ENCODE peak calls at places on chromosome 22, in seven cellular contexts. One of them, this sample, is unnamed.

GRCh38 chr22:28497188-28497587 is 182.5 kb downstream of the TTC28 start:
- DNase-seq in A549: no peak
- DNase-seq in stomach: no peak
- DNase-seq in K562: no peak
- DNase-seq in sigmoid colon: no peak
- DNase-seq in tibial nerve: no peak
- DNase-seq in suprapubic skin: no peak
- DNase-seq in this sample: no peak

GRCh38 chr22:24583972-24584790 is 8.7 kb downstream of the LRRC75B start:
- DNase-seq in suprapubic skin: no peak
- DNase-seq in sigmoid colon: no peak
- DNase-seq in stomach: peak; percentile 68
- DNase-seq in A549: no peak
- DNase-seq in tibial nerve: no peak
- DNase-seq in K562: no peak
- DNase-seq in this sample: no peak

GRCh38 chr22:30241576-30242371 is 4.8 kb downstream of the LIF start:
- DNase-seq in tibial nerve: no peak
- DNase-seq in K562: no peak
- DNase-seq in stomach: no peak
- DNase-seq in sigmoid colon: no peak
- DNase-seq in suprapubic skin: no peak
- DNase-seq in A549: no peak
- DNase-seq in this sample: no peak

GRCh38 chr22:45344339-45344738 is 34.6 kb downstream of the FAM118A start:
- DNase-seq in sigmoid colon: no peak
- DNase-seq in stomach: no peak
- DNase-seq in A549: peak; percentile 41
- DNase-seq in tibial nerve: no peak
- DNase-seq in suprapubic skin: no peak
- DNase-seq in K562: no peak
- DNase-seq in this sample: no peak

GRCh38 chr22:19666663-19667593 is 47.4 kb upstream of the SEPTIN5 start:
- DNase-seq in stomach: no peak
- DNase-seq in tibial nerve: no peak
- DNase-seq in sigmoid colon: no peak
- DNase-seq in suprapubic skin: peak; percentile 65
- DNase-seq in K562: peak; percentile 38
- DNase-seq in A549: no peak
- DNase-seq in this sample: no peak

GRCh38 chr22:49935561-49935960 is 17.1 kb downstream of the CRELD2 start:
- DNase-seq in stomach: no peak
- DNase-seq in sigmoid colon: no peak
- DNase-seq in tibial nerve: no peak
- DNase-seq in A549: no peak
- DNase-seq in suprapubic skin: no peak
- DNase-seq in K562: peak; percentile 52
- DNase-seq in this sample: no peak

GRCh38 chr22:22593964-22594656 is 35.0 kb upstream of the PRAME start:
- DNase-seq in suprapubic skin: no peak
- DNase-seq in A549: peak; percentile 53
- DNase-seq in tibial nerve: peak; percentile 53
- DNase-seq in K562: peak; percentile 99
- DNase-seq in stomach: peak; percentile 30
- DNase-seq in sigmoid colon: no peak
- DNase-seq in this sample: peak; percentile 38

GRCh38 chr22:37416806-37417205 is 10.5 kb downstream of the ELFN2 start:
- DNase-seq in stomach: no peak
- DNase-seq in A549: no peak
- DNase-seq in tibial nerve: no peak
- DNase-seq in sigmoid colon: no peak
- DNase-seq in K562: no peak
- DNase-seq in suprapubic skin: no peak
- DNase-seq in this sample: no peak

GRCh38 chr22:30694638-30695350 is at the start of gene OSBP2:
- DNase-seq in A549: peak; percentile 9
- DNase-seq in sigmoid colon: peak; percentile 62
- DNase-seq in stomach: peak; percentile 57
- DNase-seq in suprapubic skin: no peak
- DNase-seq in tibial nerve: no peak
- DNase-seq in K562: peak; percentile 75
- DNase-seq in this sample: peak; percentile 56

GRCh38 chr22:31609716-31610115 is 52.3 kb downstream of the PISD start:
- DNase-seq in stomach: no peak
- DNase-seq in A549: no peak
- DNase-seq in K562: no peak
- DNase-seq in sigmoid colon: peak; percentile 33
- DNase-seq in tibial nerve: no peak
- DNase-seq in suprapubic skin: no peak
- DNase-seq in this sample: no peak

GRCh38 chr22:20600137-20600673 is 92.8 kb downstream of the MED15 start:
- DNase-seq in suprapubic skin: no peak
- DNase-seq in sigmoid colon: no peak
- DNase-seq in A549: no peak
- DNase-seq in stomach: no peak
- DNase-seq in tibial nerve: no peak
- DNase-seq in K562: no peak
- DNase-seq in this sample: no peak

GRCh38 chr22:39989633-39990032 is 5.1 kb upstream of the FAM83F start:
- DNase-seq in K562: no peak
- DNase-seq in sigmoid colon: no peak
- DNase-seq in suprapubic skin: no peak
- DNase-seq in stomach: no peak
- DNase-seq in tibial nerve: no peak
- DNase-seq in A549: no peak
- DNase-seq in this sample: no peak

GRCh38 chr22:25419247-25420113 is 145.0 kb upstream of the GRK3 start:
- DNase-seq in suprapubic skin: no peak
- DNase-seq in sigmoid colon: peak; percentile 77
- DNase-seq in A549: no peak
- DNase-seq in stomach: no peak
- DNase-seq in tibial nerve: peak; percentile 56
- DNase-seq in K562: no peak
- DNase-seq in this sample: peak; percentile 38

GRCh38 chr22:35892192-35892591 is 136.4 kb downstream of the RBFOX2 start:
- DNase-seq in sigmoid colon: no peak
- DNase-seq in suprapubic skin: no peak
- DNase-seq in tibial nerve: no peak
- DNase-seq in stomach: no peak
- DNase-seq in A549: no peak
- DNase-seq in K562: no peak
- DNase-seq in this sample: no peak

DNA sequence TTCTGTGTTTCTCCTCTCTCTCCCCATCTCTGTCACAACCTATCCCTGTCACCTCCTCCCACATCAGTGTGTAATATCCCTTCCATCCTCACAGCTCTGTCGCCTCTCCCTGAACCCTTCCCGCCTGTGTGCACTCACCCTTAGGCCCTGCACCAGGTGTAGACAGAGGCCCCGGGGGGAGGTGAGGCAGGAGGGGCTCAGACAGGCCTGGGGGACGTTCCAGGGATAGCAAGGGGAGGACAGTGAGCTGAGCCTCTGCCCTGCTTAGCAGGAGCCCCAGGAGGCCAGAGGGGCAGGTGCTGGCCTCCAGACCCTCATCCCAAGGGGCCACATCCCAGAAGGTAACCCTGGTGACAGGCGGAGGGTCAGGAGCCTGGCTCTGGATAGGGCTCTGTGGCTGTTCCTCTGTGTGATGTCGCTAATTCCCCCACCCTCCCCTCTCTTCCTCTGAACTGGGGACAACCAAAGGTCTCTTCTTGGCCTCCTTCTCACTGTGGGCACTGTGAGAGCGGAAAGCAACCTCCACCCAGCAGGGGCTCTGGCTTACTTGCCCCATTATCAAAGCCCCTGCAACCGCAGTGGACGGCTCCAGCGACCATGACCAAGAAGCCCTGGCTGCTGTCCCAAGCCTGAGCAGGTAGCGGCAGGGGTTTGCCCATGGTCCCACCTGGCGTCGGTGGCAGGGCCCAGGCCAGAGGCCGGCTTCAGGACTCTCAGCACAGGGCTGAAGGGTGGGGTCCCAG is 35.7 kb downstream of the KCNJ4 start:
- DNase-seq in sigmoid colon: no peak
- DNase-seq in K562: no peak
- DNase-seq in A549: no peak
- DNase-seq in suprapubic skin: no peak
- DNase-seq in stomach: no peak
- DNase-seq in tibial nerve: no peak
- DNase-seq in this sample: no peak
- TF ChIP-seq EP300 in sigmoid colon: no peak
- TF ChIP-seq EP300 in K562: no peak
- TF ChIP-seq EP300 in A549: no peak
- TF ChIP-seq EP300 in suprapubic skin: no peak
- TF ChIP-seq EP300 in stomach: no peak
- TF ChIP-seq EP300 in tibial nerve: no peak
- TF ChIP-seq EP300 in this sample: no peak

GRCh38 chr22:18076060-18076497 is 1.7 kb upstream of the PEX26 start:
- DNase-seq in sigmoid colon: peak; percentile 88
- DNase-seq in tibial nerve: peak; percentile 94
- DNase-seq in A549: peak; percentile 83
- DNase-seq in stomach: peak; percentile 60
- DNase-seq in K562: peak; percentile 74
- DNase-seq in suprapubic skin: no peak
- DNase-seq in this sample: peak; percentile 63

GRCh38 chr22:18078329-18079041 is 695 bp downstream of the PEX26 start:
- DNase-seq in suprapubic skin: peak; percentile 74
- DNase-seq in tibial nerve: no peak
- DNase-seq in K562: peak; percentile 75
- DNase-seq in stomach: peak; percentile 60
- DNase-seq in sigmoid colon: no peak
- DNase-seq in A549: peak; percentile 25
- DNase-seq in this sample: peak; percentile 60

GRCh38 chr22:18075101-18075730 is 2.6 kb upstream of the PEX26 start:
- DNase-seq in sigmoid colon: no peak
- DNase-seq in A549: no peak
- DNase-seq in K562: no peak
- DNase-seq in stomach: no peak
- DNase-seq in suprapubic skin: no peak
- DNase-seq in tibial nerve: no peak
- DNase-seq in this sample: no peak

GRCh38 chr22:18077639-18078328 is at the start of gene PEX26:
- DNase-seq in sigmoid colon: peak; percentile 97
- DNase-seq in suprapubic skin: peak; percentile 99
- DNase-seq in K562: peak; percentile 95
- DNase-seq in stomach: peak; percentile 96
- DNase-seq in tibial nerve: peak; percentile 93
- DNase-seq in A549: peak; percentile 93
- DNase-seq in this sample: peak; percentile 96

GRCh38 chr22:18077087-18077638 is 627 bp upstream of the PEX26 start:
- DNase-seq in A549: no peak
- DNase-seq in suprapubic skin: no peak
- DNase-seq in tibial nerve: no peak
- DNase-seq in sigmoid colon: no peak
- DNase-seq in stomach: no peak
- DNase-seq in K562: no peak
- DNase-seq in this sample: no peak
- H3K27ac ChIP-seq in A549: peak overlapping the region; percentile 90
- H3K27ac ChIP-seq in suprapubic skin: peak overlapping the region; percentile 87
- H3K27ac ChIP-seq in tibial nerve: peak overlapping the region; percentile 90
- H3K27ac ChIP-seq in sigmoid colon: peak overlapping the region; percentile 85
- H3K27ac ChIP-seq in stomach: peak overlapping the region; percentile 82
- H3K27ac ChIP-seq in K562: peak overlapping the region; percentile 55
- H3K27ac ChIP-seq in this sample: peak overlapping the region; percentile 89

DNA sequence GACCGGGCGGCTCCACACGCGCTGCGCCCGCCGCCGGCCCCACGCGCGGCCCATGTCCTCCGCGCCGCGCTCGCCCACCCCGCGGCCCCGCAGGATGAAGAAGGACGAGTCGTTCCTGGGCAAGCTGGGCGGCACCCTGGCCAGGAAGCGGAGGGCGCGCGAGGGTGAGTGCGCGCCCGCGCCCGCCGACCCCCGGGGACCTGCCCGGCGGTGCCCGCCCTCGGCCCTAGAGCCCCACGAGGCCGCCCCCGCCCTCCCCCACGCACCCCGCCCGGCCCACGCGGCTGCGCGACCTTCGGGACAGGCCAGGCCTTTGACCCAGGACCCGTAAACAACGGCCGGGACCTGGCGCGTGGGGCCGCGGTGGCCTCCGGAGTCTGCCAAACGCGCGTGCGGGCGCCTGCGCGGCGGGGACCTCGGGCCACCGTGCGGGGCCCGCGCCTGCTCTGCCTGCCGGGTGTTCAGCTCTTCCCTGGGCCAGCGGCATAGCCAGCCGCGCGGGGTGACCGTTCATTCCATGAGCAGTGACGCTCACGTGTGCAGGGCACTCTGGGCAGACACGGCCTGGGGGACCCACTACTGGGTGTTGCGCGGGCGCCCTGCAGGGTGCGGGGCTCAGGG is at the start of gene PARVB:
- DNase-seq in suprapubic skin: no peak
- DNase-seq in A549: peak; percentile 9
- DNase-seq in sigmoid colon: no peak
- DNase-seq in K562: no peak
- DNase-seq in stomach: no peak
- DNase-seq in tibial nerve: no peak
- DNase-seq in this sample: peak; percentile 17
- TF ChIP-seq POLR2A in suprapubic skin: no peak
- TF ChIP-seq POLR2A in A549: peak; percentile 4
- TF ChIP-seq POLR2A in sigmoid colon: no peak
- TF ChIP-seq POLR2A in K562: no peak
- TF ChIP-seq POLR2A in stomach: no peak
- TF ChIP-seq POLR2A in tibial nerve: no peak
- TF ChIP-seq POLR2A in this sample: no peak

GRCh38 chr22:47921906-47922305 is 1159.5 kb downstream of the TBC1D22A start:
- DNase-seq in suprapubic skin: no peak
- DNase-seq in sigmoid colon: no peak
- DNase-seq in K562: no peak
- DNase-seq in stomach: no peak
- DNase-seq in tibial nerve: no peak
- DNase-seq in A549: no peak
- DNase-seq in this sample: no peak

GRCh38 chr22:47920380-47920959 is 1158.0 kb downstream of the TBC1D22A start:
- DNase-seq in tibial nerve: no peak
- DNase-seq in K562: no peak
- DNase-seq in A549: no peak
- DNase-seq in sigmoid colon: no peak
- DNase-seq in stomach: no peak
- DNase-seq in suprapubic skin: no peak
- DNase-seq in this sample: no peak

GRCh38 chr22:47919893-47920292 is 1157.4 kb downstream of the TBC1D22A start:
- DNase-seq in stomach: no peak
- DNase-seq in A549: no peak
- DNase-seq in suprapubic skin: no peak
- DNase-seq in K562: no peak
- DNase-seq in tibial nerve: no peak
- DNase-seq in sigmoid colon: no peak
- DNase-seq in this sample: no peak

GRCh38 chr22:47918276-47918928 is 1156.0 kb downstream of the TBC1D22A start:
- DNase-seq in sigmoid colon: no peak
- DNase-seq in suprapubic skin: no peak
- DNase-seq in stomach: no peak
- DNase-seq in K562: no peak
- DNase-seq in tibial nerve: no peak
- DNase-seq in A549: no peak
- DNase-seq in this sample: peak; percentile 29

GRCh38 chr22:47918936-47919505 is 1156.6 kb downstream of the TBC1D22A start:
- DNase-seq in stomach: no peak
- DNase-seq in K562: no peak
- DNase-seq in suprapubic skin: no peak
- DNase-seq in A549: no peak
- DNase-seq in sigmoid colon: no peak
- DNase-seq in tibial nerve: no peak
- DNase-seq in this sample: no peak
- TF ChIP-seq EP300 in stomach: no peak
- TF ChIP-seq EP300 in K562: no peak
- TF ChIP-seq EP300 in suprapubic skin: no peak
- TF ChIP-seq EP300 in A549: no peak
- TF ChIP-seq EP300 in sigmoid colon: no peak
- TF ChIP-seq EP300 in tibial nerve: no peak
- TF ChIP-seq EP300 in this sample: no peak

This sample was measured in transverse colon.